ENCODE peak calls at places on chromosome 22, in nine cellular contexts. K is SIG-M5, N is iris pigment epithelial cell, V is fibroblast of mammary gland, S is neuronal stem cell, F is NCI-H1105, Z is HS-5, L is H4, T is left colon. P is an unnamed sample.
A peak's percentile ranks its signal among the peaks of the same experiment; 100 is the strongest.

GRCh38 chr22:25655536-25655935 is 86.5 kb upstream of the MYO18B start:
- DNase-seq in V (no peak), F (no peak), N (no peak), K (no peak), T (no peak), S (no peak), Z (no peak), L (no peak), P (no peak)

GRCh38 chr22:26835929-26836528 is 178.6 kb downstream of the MIAT start:
- DNase-seq in N (peak; percentile 47), V (peak; percentile 44), T (peak; percentile 48), K (no peak), F (peak; percentile 34), L (peak; percentile 33), S (peak; percentile 84), Z (no peak), P (no peak)

GRCh38 chr22:31952094-31952401 is 7.7 kb downstream of the YWHAH start:
- DNase-seq in F (no peak), V (no peak), Z (no peak), S (no peak), L (no peak), K (no peak), T (no peak), N (peak; percentile 24), P (no peak)

GRCh38 chr22:24758164-24758799 is 16.2 kb downstream of the PIWIL3 start:
- DNase-seq in T (peak; percentile 69), L (peak; percentile 12), Z (peak; percentile 25), F (peak; percentile 27), N (peak; percentile 47), V (peak; percentile 55), S (peak; percentile 53), K (no peak), P (no peak)

GRCh38 chr22:42179616-42180015 is 49.0 kb upstream of the CYP2D6 start:
- DNase-seq in K (no peak), L (peak; percentile 79), F (no peak), V (peak; percentile 90), S (no peak), N (peak; percentile 73), T (no peak), Z (peak; percentile 88), P (no peak)

GRCh38 chr22:19085233-19086043 is 36.8 kb downstream of the DGCR2 start:
- DNase-seq in N (peak; percentile 58), L (peak; percentile 25), F (no peak), K (peak; percentile 7), V (peak; percentile 43), T (no peak), Z (no peak), S (no peak), P (no peak)

GRCh38 chr22:29936186-29936585 is 53.2 kb downstream of the MTMR3 start:
- DNase-seq in V (no peak), K (no peak), T (no peak), S (no peak), F (no peak), N (no peak), Z (no peak), L (no peak), P (no peak)

GRCh38 chr22:37565830-37566229 is 5.5 kb downstream of the CDC42EP1 start:
- DNase-seq in N (no peak), K (no peak), T (no peak), F (no peak), V (no peak), Z (no peak), S (no peak), L (no peak), P (no peak)

GRCh38 chr22:39512026-39512425 is 8.3 kb upstream of the ATF4 start:
- DNase-seq in L (no peak), K (no peak), V (no peak), S (no peak), F (no peak), Z (no peak), T (no peak), N (no peak), P (peak; percentile 39)

GRCh38 chr22:26942301-26942927 is 285.0 kb downstream of the MIAT start:
- DNase-seq in K (no peak), V (no peak), S (peak; percentile 35), T (no peak), F (no peak), Z (no peak), N (no peak), L (no peak), P (no peak)

GRCh38 chr22:36744413-36744765 is 31.5 kb downstream of the IFT27 start:
- DNase-seq in T (no peak), V (no peak), K (no peak), N (no peak), L (no peak), Z (no peak), F (no peak), S (no peak), P (no peak)

GRCh38 chr22:22156716-22157499 is 87.7 kb upstream of the VPREB1 start:
- DNase-seq in F (peak; percentile 45), T (peak; percentile 66), Z (peak; percentile 24), S (peak; percentile 51), N (peak; percentile 69), V (peak; percentile 71), K (no peak), L (peak; percentile 57), P (no peak)

GRCh38 chr22:39493759-39494158 is 8.3 kb upstream of the MIEF1 start:
- DNase-seq in Z (peak; percentile 74), N (peak; percentile 45), K (no peak), T (no peak), F (no peak), S (no peak), V (peak; percentile 92), L (peak; percentile 35), P (no peak)

GRCh38 chr22:38700271-38700788 is 413 bp downstream of the JOSD1 start:
- DNase-seq in S (no peak), K (no peak), L (no peak), Z (no peak), N (peak; percentile 52), T (peak; percentile 85), V (peak; percentile 48), F (no peak), P (peak; percentile 86)

GRCh38 chr22:48897959-48898358 is 929.7 kb downstream of the BRD1 start:
- DNase-seq in K (no peak), F (no peak), V (no peak), Z (no peak), L (no peak), S (no peak), T (no peak), N (no peak), P (no peak)

GRCh38 chr22:50000587-50001387 is 11.8 kb downstream of the IL17REL start:
- DNase-seq in F (no peak), L (no peak), Z (no peak), K (no peak), V (no peak), N (no peak), S (no peak), T (no peak), P (no peak)

GRCh38 chr22:37632174-37633081 is 7.0 kb upstream of the SH3BP1 start:
- DNase-seq in L (no peak), V (no peak), K (no peak), N (no peak), Z (no peak), T (no peak), S (no peak), F (no peak), P (no peak)

GRCh38 chr22:43060213-43060612 is 29.0 kb downstream of the TTLL1 start:
- DNase-seq in K (no peak), Z (no peak), S (peak; percentile 44), L (peak; percentile 36), T (peak; percentile 21), V (peak; percentile 23), F (peak; percentile 18), N (peak; percentile 9), P (no peak)

GRCh38 chr22:50677493-50678217 is 5.0 kb downstream of the SHANK3 start:
- DNase-seq in N (no peak), T (no peak), Z (no peak), L (no peak), V (no peak), K (no peak), F (no peak), S (no peak), P (no peak)

GRCh38 chr22:39144101-39144815 is 8.2 kb downstream of the CBX7 start:
- DNase-seq in L (peak; percentile 66), T (peak; percentile 68), N (peak; percentile 43), F (no peak), K (no peak), S (no peak), Z (no peak), V (peak; percentile 36), P (no peak)

GRCh38 chr22:18119409-18120110 is 9.0 kb downstream of the TUBA8 start:
- DNase-seq in V (no peak), T (no peak), F (no peak), S (no peak), K (no peak), N (no peak), L (no peak), Z (no peak), P (peak; percentile 63)

GRCh38 chr22:39185601-39186012 is 33.1 kb upstream of the CBX7 start:
- DNase-seq in N (no peak), F (no peak), Z (no peak), S (no peak), K (no peak), T (no peak), V (peak; percentile 52), L (no peak), P (peak; percentile 89)

GRCh38 chr22:25154686-25154999 is 45.0 kb upstream of the CRYBB3 start:
- DNase-seq in Z (no peak), F (no peak), L (no peak), S (no peak), V (no peak), K (no peak), T (no peak), N (no peak), P (no peak)

GRCh38 chr22:45318168-45318557 is 8.4 kb downstream of the FAM118A start:
- DNase-seq in N (peak; percentile 96), V (peak; percentile 93), Z (peak; percentile 25), F (peak; percentile 84), L (peak; percentile 88), K (no peak), S (no peak), T (peak; percentile 80), P (peak; percentile 89)

GRCh38 chr22:50701428-50702154 is 29.0 kb downstream of the SHANK3 start:
- DNase-seq in L (no peak), S (no peak), V (no peak), F (no peak), T (no peak), N (no peak), K (no peak), Z (no peak), P (no peak)

GRCh38 chr22:24564376-24565058 is 8.7 kb downstream of the SNRPD3 start:
- DNase-seq in K (no peak), L (no peak), S (no peak), N (peak; percentile 78), Z (no peak), V (no peak), F (no peak), T (no peak), P (no peak)

GRCh38 chr22:22843848-22844247 is 43.8 kb upstream of the IGLL5 start:
- DNase-seq in T (no peak), Z (no peak), L (no peak), S (no peak), K (no peak), N (no peak), V (no peak), F (no peak), P (no peak)

GRCh38 chr22:46001426-46002106 is 24.6 kb upstream of the WNT7B start:
- DNase-seq in N (no peak), T (no peak), K (no peak), F (peak; percentile 86), S (no peak), V (no peak), Z (no peak), L (no peak), P (peak; percentile 57)

GRCh38 chr22:38921126-38921525 is 36.3 kb upstream of the APOBEC3A start:
- DNase-seq in Z (no peak), F (peak; percentile 59), T (peak; percentile 89), L (no peak), V (no peak), K (no peak), S (no peak), N (no peak), P (peak; percentile 55)

GRCh38 chr22:44193537-44193896 is 12.8 kb downstream of the PARVG start:
- DNase-seq in F (no peak), L (peak; percentile 72), S (no peak), V (no peak), K (no peak), Z (no peak), N (no peak), T (no peak), P (no peak)

GRCh38 chr22:36873614-36874308 is 13.0 kb downstream of the NCF4 start:
- DNase-seq in V (peak; percentile 62), N (peak; percentile 66), F (no peak), K (no peak), T (no peak), S (no peak), Z (no peak), L (peak; percentile 59), P (peak; percentile 63)